ENCODE peak calls at places on chromosomes 1 and 21, in ten cellular contexts. F is HCT116; C is HepG2; M is heart left ventricle; I is upper lobe of right lung; X is upper lobe of left lung; U is right lobe of liver; J is lower lobe of right lung; E is CD4-positive, alpha-beta T cell; Z is CD8-positive, alpha-beta T cell. Y is an unnamed sample.

GRCh38 chr1:184160236-184160635 is 108.7 kb downstream of the TSEN15 start:
- ATAC-seq in F (no peak), C (no peak), M (no peak), I (peak), X (peak), U (no peak), J (peak), E (no peak), Z (no peak), Y (no peak)

GRCh38 chr1:245957446-245957845 is 549.6 kb downstream of the SMYD3 start:
- ATAC-seq in F (no peak), C (no peak), M (no peak), I (no peak), X (no peak), U (peak), J (no peak), E (no peak), Z (no peak), Y (no peak)

GRCh38 chr1:85628791-85629531 is 48.4 kb downstream of the CCN1 start:
- ATAC-seq in F (peak), C (peak), M (peak), I (peak), X (peak), U (peak), J (peak), E (no peak), Z (no peak), Y (peak)

GRCh38 chr1:202164271-202165037 is 4.1 kb upstream of the PTPN7 start:
- ATAC-seq in F (no peak), C (peak), M (no peak), I (no peak), X (no peak), U (no peak), J (peak), E (peak), Z (peak), Y (no peak)

GRCh38 chr1:212667223-212668139 is 32.2 kb downstream of the BATF3 start:
- ATAC-seq in F (no peak), C (no peak), M (peak), I (peak), X (peak), U (peak), J (peak), E (no peak), Z (no peak), Y (peak)

GRCh38 chr1:17618558-17619247 is 79.2 kb downstream of the ARHGEF10L start:
- ATAC-seq in F (peak), C (no peak), M (peak), I (peak), X (peak), U (no peak), J (no peak), E (no peak), Z (no peak), Y (peak)

GRCh38 chr1:26411624-26412074 is 1.0 kb downstream of the LIN28A start:
- ATAC-seq in F (no peak), C (no peak), M (no peak), I (no peak), X (no peak), U (no peak), J (no peak), E (no peak), Z (no peak), Y (no peak)

GRCh38 chr1:230824571-230825060 is 43.7 kb downstream of the C1orf198 start:
- ATAC-seq in F (peak), C (no peak), M (peak), I (no peak), X (no peak), U (no peak), J (no peak), E (no peak), Z (no peak), Y (no peak)

GRCh38 chr21:31750843-31751242 is 18.9 kb upstream of the SCAF4 start:
- ATAC-seq in F (peak), C (no peak), M (no peak), I (no peak), X (no peak), U (no peak), J (no peak), E (no peak), Z (no peak), Y (no peak)

GRCh38 chr1:89512996-89513395 is 11.6 kb upstream of the LRRC8B start:
- ATAC-seq in F (peak), C (no peak), M (no peak), I (no peak), X (no peak), U (no peak), J (no peak), E (no peak), Z (no peak), Y (no peak)

GRCh38 chr1:39255212-39255611 is 50.7 kb downstream of the MACF1 start:
- ATAC-seq in F (no peak), C (no peak), M (no peak), I (no peak), X (no peak), U (no peak), J (no peak), E (no peak), Z (no peak), Y (no peak)

GRCh38 chr1:115475901-115476300 is 137.9 kb upstream of the NGF start:
- ATAC-seq in F (no peak), C (no peak), M (no peak), I (peak), X (no peak), U (no peak), J (peak), E (no peak), Z (no peak), Y (no peak)

GRCh38 chr1:204697893-204698292 is 12.4 kb upstream of the LRRN2 start:
- ATAC-seq in F (no peak), C (no peak), M (no peak), I (no peak), X (no peak), U (peak), J (no peak), E (no peak), Z (no peak), Y (peak)

GRCh38 chr1:94050675-94051074 is 70.3 kb downstream of the ABCA4 start:
- ATAC-seq in F (no peak), C (no peak), M (no peak), I (no peak), X (no peak), U (no peak), J (no peak), E (no peak), Z (no peak), Y (no peak)

GRCh38 chr1:157628773-157629172 is 30.9 kb upstream of the FCRL4 start:
- ATAC-seq in F (no peak), C (no peak), M (no peak), I (no peak), X (no peak), U (no peak), J (no peak), E (no peak), Z (peak), Y (no peak)

GRCh38 chr1:109788695-109789521 is 25.2 kb upstream of the EPS8L3 start:
- ATAC-seq in F (peak), C (peak), M (no peak), I (no peak), X (no peak), U (no peak), J (no peak), E (no peak), Z (no peak), Y (no peak)

GRCh38 chr1:19096990-19097389 is 113.1 kb downstream of the UBR4 start:
- ATAC-seq in F (peak), C (peak), M (no peak), I (no peak), X (no peak), U (no peak), J (no peak), E (no peak), Z (no peak), Y (no peak)

GRCh38 chr1:8314346-8315280 is 3.3 kb upstream of the SLC45A1 start:
- ATAC-seq in F (peak), C (peak), M (peak), I (peak), X (peak), U (peak), J (peak), E (peak), Z (no peak), Y (peak)

GRCh38 chr21:45570826-45571601 is 28.8 kb upstream of the SLC19A1 start:
- ATAC-seq in F (no peak), C (no peak), M (no peak), I (no peak), X (no peak), U (no peak), J (no peak), E (no peak), Z (no peak), Y (peak)

GRCh38 chr1:150549496-150550221 is 451 bp downstream of the ADAMTSL4 start:
- ATAC-seq in F (no peak), C (peak), M (peak), I (no peak), X (peak), U (peak), J (peak), E (no peak), Z (no peak), Y (no peak)

GRCh38 chr1:222546548-222547259 is 1.2 kb downstream of the HHIPL2 start:
- ATAC-seq in F (no peak), C (peak), M (no peak), I (peak), X (peak), U (no peak), J (peak), E (no peak), Z (no peak), Y (no peak)

GRCh38 chr1:232571523-232571922 is 58.4 kb downstream of the SIPA1L2 start:
- ATAC-seq in F (peak), C (no peak), M (no peak), I (peak), X (no peak), U (no peak), J (no peak), E (no peak), Z (no peak), Y (no peak)

DNA sequence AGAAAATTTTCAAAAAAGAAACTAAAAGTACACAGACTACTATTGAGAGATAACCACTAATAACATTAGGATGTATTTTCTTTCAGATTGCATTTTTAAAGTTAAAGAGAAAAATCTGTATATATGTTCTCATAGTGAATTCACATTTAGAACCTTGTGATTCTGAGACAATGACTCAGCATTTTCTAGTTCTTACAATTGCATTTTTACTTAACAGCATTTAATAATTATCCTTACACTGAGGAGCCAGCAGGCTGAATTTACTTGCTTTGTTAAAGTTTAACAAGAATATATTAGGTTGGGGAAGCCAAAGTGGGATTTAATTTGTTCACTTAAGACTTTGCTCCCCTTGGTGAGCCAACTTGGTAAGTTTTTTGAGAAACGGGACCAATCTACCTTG is 4.5 kb downstream of the PATJ start:
- ATAC-seq in F (no peak), C (no peak), M (no peak), I (no peak), X (no peak), U (no peak), J (no peak), E (no peak), Z (no peak), Y (no peak)
- H3K27ac ChIP-seq in F (no peak), C (peak), M (no peak), I (no peak), X (peak), U (no peak), J (no peak), E (no peak), Z (no peak), Y (peak)

DNA sequence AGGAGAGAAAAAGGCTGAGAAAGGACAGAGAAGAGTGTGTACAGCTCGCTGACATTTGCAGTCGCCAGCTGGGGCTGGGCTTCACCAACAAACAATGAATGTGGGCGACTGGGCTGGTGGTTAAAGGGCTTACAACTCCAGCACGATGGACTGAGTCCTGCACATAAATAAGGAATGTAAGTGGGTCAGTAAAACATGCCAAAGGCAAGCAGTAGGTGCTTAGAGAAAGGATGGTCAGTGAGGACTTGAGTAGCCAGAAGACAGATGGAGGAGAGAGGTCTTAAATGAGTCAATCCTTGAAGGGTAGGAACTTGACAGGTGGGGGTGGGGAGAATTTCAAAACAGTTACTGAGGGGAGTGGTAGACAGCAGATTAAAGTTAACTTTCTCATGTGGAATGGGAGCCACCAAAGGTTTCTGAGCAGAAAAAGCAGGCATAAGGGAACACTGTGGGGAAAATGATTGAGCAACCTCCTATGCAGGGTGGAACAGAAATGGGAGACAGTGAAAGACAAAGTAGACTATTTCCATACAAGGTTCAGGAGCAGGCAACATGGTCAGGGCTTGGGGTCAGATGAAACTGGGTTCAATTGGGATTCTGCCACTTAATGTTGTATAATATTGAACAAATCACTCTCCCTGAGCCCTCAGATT is 37.4 kb downstream of the GADD45A start:
- ATAC-seq in F (no peak), C (no peak), M (no peak), I (no peak), X (no peak), U (peak), J (no peak), E (no peak), Z (no peak), Y (no peak)
- H3K27ac ChIP-seq in F (no peak), C (no peak), M (no peak), I (no peak), X (no peak), U (no peak), J (no peak), E (no peak), Z (no peak), Y (peak)

DNA sequence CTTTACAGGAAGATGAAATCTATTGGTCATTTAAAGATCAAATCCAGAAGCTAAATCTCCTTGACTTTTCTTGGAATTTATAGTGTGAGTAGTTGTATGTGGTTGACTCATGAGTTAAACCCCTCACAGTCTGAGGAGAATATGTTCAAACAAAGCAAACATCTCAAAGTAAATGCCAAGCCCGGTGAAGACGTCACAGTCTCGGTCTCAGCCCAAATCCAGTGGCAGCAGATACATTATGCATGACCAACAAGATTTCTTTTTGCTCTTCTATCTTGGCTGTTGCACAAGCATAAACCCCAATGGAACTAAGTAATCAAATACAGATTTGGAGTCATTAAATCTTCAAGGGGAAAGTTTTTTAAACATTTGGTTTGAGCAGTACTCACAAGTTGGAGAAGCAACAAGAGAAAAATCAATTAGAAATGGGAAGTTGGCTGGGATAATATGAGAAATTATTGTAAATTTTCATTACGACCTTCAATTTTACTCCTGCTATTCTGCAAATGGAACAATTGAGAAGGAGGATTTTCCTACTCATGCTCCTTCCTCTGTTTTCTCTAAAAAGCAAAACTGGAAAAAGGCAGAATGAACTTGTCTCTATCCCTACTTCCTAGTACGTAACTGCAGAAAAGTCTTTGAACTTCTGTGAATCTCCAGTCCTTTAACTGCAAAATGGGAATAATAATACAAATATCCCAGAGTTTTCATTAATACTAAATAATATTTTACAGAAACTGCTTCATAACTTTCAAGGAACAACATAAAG is 575.8 kb downstream of the NUF2 start:
- ATAC-seq in F (no peak), C (no peak), M (peak), I (no peak), X (peak), U (no peak), J (no peak), E (no peak), Z (no peak), Y (peak)
- H3K27ac ChIP-seq in F (no peak), C (no peak), M (no peak), I (no peak), X (no peak), U (no peak), J (no peak), E (no peak), Z (no peak), Y (no peak)

GRCh38 chr1:41804176-41804575 is 114.5 kb downstream of the HIVEP3 start:
- ATAC-seq in F (no peak), C (no peak), M (no peak), I (no peak), X (no peak), U (no peak), J (no peak), E (peak), Z (no peak), Y (no peak)

GRCh38 chr1:41799723-41800122 is 119.0 kb downstream of the HIVEP3 start:
- ATAC-seq in F (no peak), C (no peak), M (no peak), I (no peak), X (peak), U (no peak), J (no peak), E (no peak), Z (no peak), Y (no peak)

GRCh38 chr1:41800237-41800902 is 118.4 kb downstream of the HIVEP3 start:
- ATAC-seq in F (no peak), C (no peak), M (peak), I (peak), X (peak), U (no peak), J (peak), E (no peak), Z (no peak), Y (peak)

GRCh38 chr1:41803656-41804055 is 115.1 kb downstream of the HIVEP3 start:
- ATAC-seq in F (no peak), C (no peak), M (peak), I (no peak), X (no peak), U (no peak), J (no peak), E (no peak), Z (no peak), Y (no peak)

GRCh38 chr1:41802532-41803501 is 115.9 kb downstream of the HIVEP3 start:
- ATAC-seq in F (peak), C (no peak), M (peak), I (peak), X (peak), U (peak), J (peak), E (peak), Z (peak), Y (peak)
- H3K27ac ChIP-seq in F (no peak), C (no peak), M (no peak), I (peak), X (peak), U (no peak), J (peak), E (peak), Z (peak), Y (no peak)

GRCh38 chr1:159847231-159847630 is 15.2 kb downstream of the VSIG8 start:
- ATAC-seq in F (no peak), C (no peak), M (no peak), I (no peak), X (no peak), U (peak), J (no peak), E (no peak), Z (no peak), Y (no peak)
- H3K27ac ChIP-seq in F (no peak), C (no peak), M (no peak), I (no peak), X (no peak), U (no peak), J (no peak), E (no peak), Z (no peak), Y (no peak)

GRCh38 chr1:49104575-49104974 is 327.9 kb upstream of the BEND5 start:
- ATAC-seq in F (no peak), C (no peak), M (no peak), I (no peak), X (no peak), U (no peak), J (no peak), E (no peak), Z (no peak), Y (no peak)

GRCh38 chr1:49102752-49103151 is 326.1 kb upstream of the BEND5 start:
- ATAC-seq in F (no peak), C (no peak), M (no peak), I (no peak), X (no peak), U (no peak), J (no peak), E (no peak), Z (no peak), Y (no peak)

DNA sequence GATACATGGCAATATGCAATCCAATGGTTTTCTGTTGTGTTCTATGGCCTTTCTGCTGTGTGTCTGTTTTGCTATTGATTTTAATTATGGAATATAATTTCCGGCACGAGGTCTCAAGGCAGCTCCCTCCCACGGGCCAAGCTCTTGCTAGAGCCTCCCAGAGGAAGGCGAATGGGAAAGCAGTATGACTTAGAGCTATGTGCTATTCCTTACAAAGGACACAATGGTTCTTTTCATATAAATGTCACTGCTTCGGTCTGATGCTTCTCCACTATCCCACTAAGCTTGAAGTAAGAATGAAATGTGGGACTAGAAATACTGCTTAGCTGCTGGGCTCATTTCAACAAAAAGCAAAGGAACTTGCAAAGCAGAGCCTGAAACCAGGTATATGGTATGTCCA is 322.2 kb upstream of the BEND5 start:
- ATAC-seq in F (no peak), C (no peak), M (no peak), I (no peak), X (no peak), U (no peak), J (no peak), E (no peak), Z (no peak), Y (no peak)
- H3K27ac ChIP-seq in F (no peak), C (no peak), M (no peak), I (no peak), X (no peak), U (no peak), J (no peak), E (no peak), Z (no peak), Y (no peak)

DNA sequence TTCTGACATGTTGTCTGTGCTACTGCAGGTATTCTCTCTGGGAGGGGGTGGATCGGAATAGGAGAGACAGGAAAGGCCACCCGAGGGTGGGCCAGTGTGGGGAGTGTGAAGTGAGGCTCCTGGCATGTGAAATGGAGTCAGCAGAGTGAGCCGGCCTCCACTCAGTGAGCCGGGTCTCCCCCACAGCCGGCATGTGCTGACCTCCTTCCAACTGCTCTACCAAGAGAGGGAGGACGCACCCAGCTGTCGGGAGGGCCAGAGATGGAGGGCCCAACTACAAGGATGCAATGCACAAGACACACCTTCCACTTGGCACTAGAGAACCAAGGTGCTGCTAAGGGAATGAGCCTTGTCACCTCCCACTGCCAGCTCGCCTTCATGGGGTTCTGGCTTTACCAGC is 28.2 kb upstream of the CLSTN1 start:
- ATAC-seq in F (no peak), C (no peak), M (no peak), I (no peak), X (no peak), U (no peak), J (no peak), E (no peak), Z (no peak), Y (no peak)
- H3K27ac ChIP-seq in F (no peak), C (no peak), M (no peak), I (no peak), X (no peak), U (no peak), J (no peak), E (no peak), Z (no peak), Y (no peak)

GRCh38 chr1:156090822-156091188 is 8.5 kb upstream of the MEX3A start:
- ATAC-seq in F (peak), C (peak), M (peak), I (peak), X (peak), U (peak), J (peak), E (peak), Z (peak), Y (peak)
- H3K27ac ChIP-seq in F (peak), C (no peak), M (no peak), I (no peak), X (no peak), U (no peak), J (peak), E (no peak), Z (no peak), Y (no peak)

Y was measured in gastroesophageal sphincter.